ENCODE peak calls at places on chromosomes 2 and 18, in five cellular contexts. W is left ventricle myocardium inferior, E is transverse colon, O is aorta, L is endothelial cell of umbilical vein. F is an unnamed sample.

GRCh38 chr2:64792310-64792709 is 138.6 kb upstream of the SERTAD2 start:
- DNase-seq in O (no peak), E (no peak), L (peak; percentile 43), W (no peak), F (no peak)

GRCh38 chr2:133266926-133267590 is 301.2 kb downstream of the NCKAP5 start:
- DNase-seq in O (no peak), E (no peak), W (no peak), L (no peak), F (no peak)

GRCh38 chr2:75047189-75047812 is 88.9 kb downstream of the POLE4 start:
- DNase-seq in W (no peak), O (no peak), L (no peak), E (no peak), F (no peak)

GRCh38 chr2:174490032-174490431 is 3.2 kb upstream of the GPR155 start:
- DNase-seq in E (no peak), L (no peak), W (no peak), O (no peak), F (no peak)

GRCh38 chr18:69838620-69839411 is 108.9 kb downstream of the CD226 start:
- DNase-seq in O (no peak), L (no peak), E (no peak), W (no peak), F (no peak)

GRCh38 chr18:78900938-78901909 is 78.4 kb upstream of the SALL3 start:
- DNase-seq in L (no peak), O (no peak), W (no peak), E (no peak), F (no peak)

GRCh38 chr2:234136461-234136860 is 86.0 kb downstream of the SPP2 start:
- DNase-seq in L (no peak), W (no peak), E (no peak), O (no peak), F (no peak)

GRCh38 chr2:197279997-197280756 is 30.4 kb downstream of the ANKRD44 start:
- DNase-seq in L (no peak), O (no peak), E (no peak), W (no peak), F (no peak)

GRCh38 chr2:22458439-22458838 is 926.5 kb upstream of the KLHL29 start:
- DNase-seq in O (no peak), E (no peak), W (no peak), L (no peak), F (no peak)
- H3K27ac ChIP-seq in O (no peak overlapping the region), E (no peak overlapping the region), W (no peak overlapping the region), L (no peak overlapping the region), F (no peak overlapping the region)

DNA sequence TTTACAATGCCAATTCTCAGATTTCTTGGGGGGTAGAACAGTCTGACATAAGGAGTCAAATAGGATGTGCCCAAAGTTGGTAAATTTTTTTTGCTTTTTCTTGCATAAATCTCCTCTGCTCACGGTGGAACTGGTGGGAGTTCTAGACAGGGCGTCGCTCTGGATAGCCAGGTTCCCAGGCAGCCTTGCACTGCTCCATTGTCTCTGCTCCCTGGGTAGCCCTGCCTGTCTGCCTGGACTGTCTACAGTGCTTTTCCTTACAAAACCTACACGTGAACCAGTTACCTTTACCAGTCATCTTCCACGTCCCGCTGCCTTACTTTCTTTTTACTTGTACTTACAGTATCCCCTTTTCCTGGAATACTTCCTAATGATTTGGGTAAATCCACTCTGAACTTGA is 117.1 kb downstream of the ZNF407 start:
- DNase-seq in O (no peak), E (no peak), W (no peak), L (no peak), F (no peak)
- H3K36me3 ChIP-seq in O (no peaks in the 10 kb centered on the region), E (no peaks in the 10 kb centered on the region), W (no peaks in the 10 kb centered on the region), L (no peaks in the 10 kb centered on the region), F (no peaks in the 10 kb centered on the region)

DNA sequence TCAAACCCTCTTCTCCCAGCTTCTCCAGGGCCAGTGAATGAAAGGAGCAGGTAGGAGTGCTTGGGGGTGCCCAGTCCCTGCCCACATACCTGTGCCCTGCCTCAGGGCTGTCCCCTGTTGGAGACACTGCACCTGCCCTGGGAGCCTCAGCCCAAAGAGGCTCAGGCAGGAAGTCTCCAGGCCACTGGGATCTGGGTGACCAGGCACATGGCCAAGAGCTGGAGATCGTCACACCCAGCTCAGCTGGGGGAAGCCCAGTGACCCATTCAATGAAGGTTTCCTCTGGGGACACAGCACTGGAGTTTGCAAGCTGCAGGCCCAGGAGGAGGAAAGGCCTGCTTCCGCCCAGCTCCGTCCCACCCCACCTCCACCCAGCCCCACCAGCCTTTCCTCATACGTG is 156.4 kb downstream of the ZFP36L2 start:
- DNase-seq in W (peak; percentile 79), O (peak; percentile 82), L (no peak), E (peak; percentile 41), F (peak; percentile 39)
- H3K27ac ChIP-seq in W (peak overlapping the region; percentile 83), O (no peak overlapping the region), L (no peak overlapping the region), E (no peak overlapping the region), F (no peak overlapping the region)

DNA sequence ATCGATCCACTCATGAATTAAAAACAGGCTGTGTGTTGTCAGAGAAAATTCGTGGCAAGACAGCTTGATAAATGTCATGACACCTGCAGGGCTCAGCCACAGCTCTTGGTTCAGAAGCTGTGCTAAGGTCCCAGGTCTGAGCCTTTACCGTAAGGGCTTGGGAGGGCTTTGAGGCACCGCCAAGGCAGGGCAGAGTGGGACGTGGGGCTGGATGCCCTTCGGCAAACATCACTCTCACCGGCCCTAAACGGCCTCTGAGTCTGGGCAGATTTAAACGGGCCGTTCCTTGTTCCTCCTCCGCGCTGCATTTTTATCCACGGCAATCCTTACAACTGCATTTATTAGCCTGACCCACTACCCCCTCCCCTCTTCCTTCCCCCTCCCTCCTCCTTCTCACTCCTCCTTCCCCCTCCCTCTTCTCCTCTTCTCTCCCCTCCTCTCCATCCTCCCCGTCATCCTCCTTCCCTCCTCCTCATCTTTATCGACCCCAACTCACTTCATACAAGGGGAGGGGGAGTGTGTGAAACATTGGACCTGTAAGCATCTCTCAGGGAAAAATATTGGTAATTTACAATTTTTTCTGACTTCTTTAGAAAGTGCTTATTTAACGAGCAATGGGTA is 33.9 kb downstream of the MBP start:
- DNase-seq in L (no peak), W (no peak), O (no peak), E (no peak), F (no peak)
- H3K36me3 ChIP-seq in L (no peaks in the 10 kb centered on the region), W (no peaks in the 10 kb centered on the region), O (no peaks in the 10 kb centered on the region), E (no peaks in the 10 kb centered on the region), F (no peaks in the 10 kb centered on the region)

GRCh38 chr2:7032371-7032770 is 115.2 kb downstream of the RNF144A start:
- DNase-seq in L (no peak), E (no peak), W (no peak), O (no peak), F (no peak)
- H3K27ac ChIP-seq in L (no peak overlapping the region), E (no peak overlapping the region), W (no peak overlapping the region), O (no peak overlapping the region), F (no peak overlapping the region)

F was measured in colonic mucosa.